ENCODE peak calls at places on chromosome 15, in seven cellular contexts. O is neural progenitor cell, N is GM23248, T is HCT116, P is GM23338, W is hepatocyte, F is MM.1S. U is an unnamed sample.

GRCh38 chr15:35023794-35024193 is 35.7 kb upstream of the ZNF770 start:
- DNase-seq in O (no peak), N (no peak), T (no peak), P (peak; percentile 34), W (no peak), F (no peak), U (peak; percentile 48)

GRCh38 chr15:31265871-31266711 is 60.5 kb upstream of the KLF13 start:
- DNase-seq in O (peak; percentile 3), N (no peak), T (no peak), P (no peak), W (no peak), F (peak; percentile 97), U (no peak)

GRCh38 chr15:60854858-60855568 is 374.1 kb downstream of the RORA start:
- DNase-seq in O (no peak), N (no peak), T (no peak), P (no peak), W (peak; percentile 12), F (no peak), U (no peak)

GRCh38 chr15:95162521-95162920 is 931.2 kb downstream of the MCTP2 start:
- DNase-seq in O (no peak), N (no peak), T (no peak), P (no peak), W (no peak), F (no peak), U (no peak)

GRCh38 chr15:101004500-101004899 is 85.3 kb downstream of the LRRK1 start:
- DNase-seq in O (no peak), N (no peak), T (no peak), P (no peak), W (no peak), F (no peak), U (no peak)

GRCh38 chr15:29988689-29989088 is 94.1 kb upstream of the GOLGA8J start:
- DNase-seq in O (no peak), N (peak; percentile 23), T (no peak), P (no peak), W (no peak), F (no peak), U (no peak)

GRCh38 chr15:98070132-98070531 is 109.6 kb downstream of the ARRDC4 start:
- DNase-seq in O (no peak), N (no peak), T (no peak), P (no peak), W (no peak), F (no peak), U (no peak)

GRCh38 chr15:67013696-67014095 is 51.7 kb upstream of the SMAD3 start:
- DNase-seq in O (peak; percentile 75), N (no peak), T (no peak), P (peak; percentile 87), W (no peak), F (no peak), U (no peak)

GRCh38 chr15:50051811-50052419 is 67.1 kb downstream of the ATP8B4 start:
- DNase-seq in O (peak; percentile 62), N (peak; percentile 91), T (peak; percentile 41), P (peak; percentile 79), W (peak; percentile 83), F (peak; percentile 61), U (peak; percentile 87)

GRCh38 chr15:92393287-92393993 is at the start of gene ST8SIA2:
- DNase-seq in O (peak; percentile 93), N (peak; percentile 39), T (no peak), P (peak; percentile 87), W (peak; percentile 68), F (peak; percentile 88), U (no peak)

GRCh38 chr15:71802770-71803169 is 7.6 kb upstream of the NR2E3 start:
- DNase-seq in O (peak; percentile 47), N (no peak), T (no peak), P (peak; percentile 84), W (no peak), F (peak; percentile 21), U (no peak)

GRCh38 chr15:38746211-38746610 is 181.6 kb upstream of the RASGRP1 start:
- DNase-seq in O (no peak), N (peak; percentile 65), T (no peak), P (no peak), W (no peak), F (no peak), U (no peak)

GRCh38 chr15:71143373-71144310 is 28.4 kb downstream of the THSD4 start:
- DNase-seq in O (no peak), N (no peak), T (no peak), P (no peak), W (no peak), F (no peak), U (peak; percentile 16)

GRCh38 chr15:79978694-79979519 is 7.9 kb upstream of the BCL2A1 start:
- DNase-seq in O (no peak), N (peak; percentile 93), T (no peak), P (no peak), W (peak; percentile 48), F (no peak), U (no peak)

GRCh38 chr15:40744810-40745152 is 10.3 kb downstream of the RMDN3 start:
- DNase-seq in O (no peak), N (no peak), T (no peak), P (no peak), W (no peak), F (no peak), U (no peak)

DNA sequence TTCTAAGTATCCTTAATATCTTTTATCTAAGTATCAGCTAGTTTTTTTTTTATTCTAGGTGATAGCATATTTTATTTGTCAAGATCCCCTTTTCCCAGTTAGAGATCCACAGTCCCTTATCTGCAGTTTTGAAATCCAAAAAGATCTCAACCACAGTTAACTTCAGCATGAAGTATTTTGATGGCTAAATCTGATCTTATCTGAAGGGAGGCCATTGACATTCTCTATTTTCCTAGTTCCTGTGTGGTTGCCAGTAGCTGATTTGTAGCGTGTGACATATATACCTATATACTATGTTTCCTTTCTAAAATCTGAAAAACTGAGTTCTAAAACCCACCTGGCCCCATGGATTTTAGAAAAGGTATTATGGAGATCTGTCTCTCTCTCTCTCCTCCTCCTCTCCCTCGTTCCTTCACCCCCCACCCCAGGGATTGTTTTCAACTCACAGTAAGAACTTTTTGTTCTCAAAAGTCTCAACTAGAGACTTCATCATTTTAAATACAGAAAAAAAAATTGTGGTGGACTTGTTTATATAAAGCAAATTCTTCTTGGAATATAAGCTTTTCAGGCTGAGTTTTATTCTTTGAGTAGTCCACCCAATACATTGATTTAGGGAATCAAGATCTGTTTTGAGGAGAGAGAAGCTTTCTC is 12.3 kb downstream of the TCF12 start:
- DNase-seq in O (no peak), N (no peak), T (no peak), P (no peak), W (no peak), F (no peak), U (no peak)
- H3K27ac ChIP-seq in O (no peak overlapping the region), N (no peak overlapping the region), T (no peak overlapping the region), P (no peak overlapping the region), W (peak overlapping the region; percentile 18), F (no peak overlapping the region), U (no peak overlapping the region)

GRCh38 chr15:58355352-58355964 is 76.3 kb upstream of the LIPC start:
- DNase-seq in O (no peak), N (no peak), T (no peak), P (no peak), W (no peak), F (no peak), U (no peak)

GRCh38 chr15:58355965-58356358 is 75.8 kb upstream of the LIPC start:
- DNase-seq in O (no peak), N (no peak), T (no peak), P (no peak), W (no peak), F (no peak), U (no peak)

GRCh38 chr15:58361291-58361759 is 70.5 kb upstream of the LIPC start:
- DNase-seq in O (no peak), N (peak; percentile 91), T (no peak), P (no peak), W (peak; percentile 54), F (no peak), U (peak; percentile 61)

GRCh38 chr15:58360421-58361090 is 71.2 kb upstream of the LIPC start:
- DNase-seq in O (no peak), N (no peak), T (no peak), P (no peak), W (no peak), F (no peak), U (no peak)

DNA sequence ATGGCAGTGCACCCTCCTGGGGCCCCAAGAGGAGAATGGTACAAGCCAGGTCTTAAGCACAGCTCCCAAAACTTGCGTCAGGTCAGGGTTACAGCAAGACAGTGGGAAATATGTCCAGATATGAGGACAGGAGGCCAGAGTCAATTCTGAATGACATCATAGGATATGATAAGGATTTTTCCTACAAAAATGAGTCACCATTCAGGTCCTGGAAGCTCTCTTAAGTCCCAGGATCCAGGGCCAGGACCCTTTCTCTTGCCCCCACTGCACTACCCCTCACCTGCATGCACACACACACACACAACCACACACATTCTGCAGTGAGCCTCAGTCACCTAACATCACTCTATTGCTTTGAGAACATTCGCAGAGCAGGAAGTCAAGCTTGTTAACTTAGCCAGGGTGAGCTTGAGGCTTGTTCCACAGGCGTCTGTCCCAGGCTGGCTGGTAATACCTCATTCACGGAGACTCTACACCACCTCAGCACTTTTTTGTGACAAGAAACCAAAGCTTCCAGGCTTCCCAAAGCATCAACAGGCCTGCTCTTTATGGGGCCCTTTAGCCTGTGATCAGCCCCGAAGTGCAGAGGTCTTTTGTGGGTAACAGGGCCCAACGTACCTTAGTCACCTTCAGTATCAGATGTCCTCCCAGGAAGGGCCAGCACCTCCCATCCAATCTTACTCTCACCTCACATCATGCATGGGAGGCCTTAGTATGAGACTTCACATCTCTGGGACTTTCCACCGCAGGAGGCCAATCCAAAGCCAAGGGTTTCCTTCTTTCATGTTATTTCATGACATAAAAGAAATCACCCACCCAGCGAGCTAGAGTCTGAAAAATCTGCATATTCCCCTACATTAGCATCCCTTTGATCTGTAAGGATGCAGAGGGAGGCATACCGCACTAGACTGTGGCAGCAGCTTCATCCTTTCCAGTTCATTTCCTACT is 74.0 kb upstream of the LIPC start:
- DNase-seq in O (no peak), N (peak; percentile 29), T (no peak), P (peak; percentile 42), W (peak; percentile 26), F (no peak), U (no peak)
- TF ChIP-seq EZH2phosphoT487 in O (no peak), N (no peak), T (no peak), P (no peak), W (no peak), F (no peak), U (no peak)

GRCh38 chr15:28886431-28887343 is 913 bp downstream of the APBA2 start:
- DNase-seq in O (peak; percentile 55), N (no peak), T (no peak), P (peak; percentile 43), W (no peak), F (no peak), U (no peak)
- TF ChIP-seq EZH2 in O (no peak), N (peak; percentile 33), T (no peak), P (peak; percentile 41), W (no peak), F (no peak), U (no peak)

GRCh38 chr15:59565299-59565698 is 46.3 kb upstream of the GCNT3 start:
- DNase-seq in O (no peak), N (no peak), T (no peak), P (no peak), W (no peak), F (no peak), U (no peak)

GRCh38 chr15:59569477-59569876 is 42.1 kb upstream of the GCNT3 start:
- DNase-seq in O (no peak), N (no peak), T (no peak), P (no peak), W (no peak), F (no peak), U (no peak)

GRCh38 chr15:59571606-59572005 is 40.0 kb upstream of the GCNT3 start:
- DNase-seq in O (no peak), N (no peak), T (no peak), P (no peak), W (no peak), F (no peak), U (no peak)

GRCh38 chr15:59567369-59567768 is 44.2 kb upstream of the GCNT3 start:
- DNase-seq in O (no peak), N (no peak), T (no peak), P (no peak), W (no peak), F (no peak), U (peak; percentile 76)

GRCh38 chr15:59570364-59570763 is 41.2 kb upstream of the GCNT3 start:
- DNase-seq in O (no peak), N (peak; percentile 39), T (peak; percentile 45), P (no peak), W (peak; percentile 51), F (no peak), U (peak; percentile 73)
- H3K27ac ChIP-seq in O (no peak overlapping the region), N (no peak overlapping the region), T (no peak overlapping the region), P (no peak overlapping the region), W (peak overlapping the region; percentile 83), F (no peak overlapping the region), U (peak overlapping the region; percentile 77)